ENCODE peak calls at places on chromosome 22, in five cellular contexts. E, J, P, I and H are unnamed samples. For H3K36me3, the result is how much of the 10 kb centered on the place peaks cover.

GRCh38 chr22:25750569-25751173 is 8.7 kb downstream of the MYO18B start:
- DNase-seq in E (peak), J (no peak), P (no peak), I (no peak), H (no peak)

GRCh38 chr22:38864361-38865191 is 7.4 kb downstream of the CBX6 start:
- DNase-seq in E (no peak), J (peak), P (peak), I (no peak), H (no peak)

GRCh38 chr22:38638216-38638615 is 18.0 kb downstream of the FAM227A start:
- DNase-seq in E (no peak), J (no peak), P (peak), I (no peak), H (no peak)

GRCh38 chr22:28560005-28560742 is 119.5 kb downstream of the TTC28 start:
- DNase-seq in E (peak), J (no peak), P (no peak), I (no peak), H (no peak)

GRCh38 chr22:36884314-36885158 is 23.7 kb downstream of the NCF4 start:
- DNase-seq in E (no peak), J (no peak), P (no peak), I (no peak), H (no peak)

GRCh38 chr22:39311592-39312400 is 7.6 kb downstream of the RPL3 start:
- DNase-seq in E (peak), J (no peak), P (no peak), I (no peak), H (no peak)

GRCh38 chr22:17501679-17502285 is 61.5 kb upstream of the SLC25A18 start:
- DNase-seq in E (peak), J (peak), P (no peak), I (no peak), H (peak)

GRCh38 chr22:30828187-30829155 is 133.8 kb downstream of the OSBP2 start:
- DNase-seq in E (no peak), J (no peak), P (no peak), I (no peak), H (no peak)

GRCh38 chr22:23088199-23088604 is 17.9 kb downstream of the GNAZ start:
- DNase-seq in E (peak), J (no peak), P (no peak), I (no peak), H (no peak)

GRCh38 chr22:40678493-40679248 is 613 bp upstream of the MCHR1 start:
- DNase-seq in E (no peak), J (no peak), P (no peak), I (no peak), H (no peak)

GRCh38 chr22:40674274-40674673 is 5.0 kb upstream of the MCHR1 start:
- DNase-seq in E (no peak), J (no peak), P (no peak), I (no peak), H (no peak)

GRCh38 chr22:40679249-40679963 is at the start of gene MCHR1:
- DNase-seq in E (no peak), J (no peak), P (no peak), I (no peak), H (no peak)

GRCh38 chr22:40679964-40680818 is 907 bp downstream of the MCHR1 start:
- DNase-seq in E (no peak), J (no peak), P (no peak), I (no peak), H (no peak)

GRCh38 chr22:40676644-40677043 is 2.6 kb upstream of the MCHR1 start:
- DNase-seq in E (no peak), J (no peak), P (no peak), I (no peak), H (no peak)
- TF ChIP-seq CTCF in E (no peak), J (no peak), P (no peak), I (no peak), H (no peak)

GRCh38 chr22:50306753-50307749 is at the start of gene PLXNB2:
- DNase-seq in E (peak), J (peak), P (no peak), I (no peak), H (peak)
- TF ChIP-seq POLR2AphosphoS5 in E (no peak), J (peak), P (peak), I (no peak), H (peak)

GRCh38 chr22:24541681-24542515 is 13.0 kb downstream of the GUCD1 start:
- DNase-seq in E (no peak), J (no peak), P (peak), I (no peak), H (no peak)
- H3K36me3 ChIP-seq in E (half or more), J (half or more), P (under half), I (under half), H (under half)

GRCh38 chr22:45242778-45243191 is 2.1 kb upstream of the KIAA0930 start:
- DNase-seq in E (no peak), J (peak), P (no peak), I (no peak), H (peak)
- TF ChIP-seq CTCF in E (peak), J (no peak), P (no peak), I (peak), H (peak)

DNA sequence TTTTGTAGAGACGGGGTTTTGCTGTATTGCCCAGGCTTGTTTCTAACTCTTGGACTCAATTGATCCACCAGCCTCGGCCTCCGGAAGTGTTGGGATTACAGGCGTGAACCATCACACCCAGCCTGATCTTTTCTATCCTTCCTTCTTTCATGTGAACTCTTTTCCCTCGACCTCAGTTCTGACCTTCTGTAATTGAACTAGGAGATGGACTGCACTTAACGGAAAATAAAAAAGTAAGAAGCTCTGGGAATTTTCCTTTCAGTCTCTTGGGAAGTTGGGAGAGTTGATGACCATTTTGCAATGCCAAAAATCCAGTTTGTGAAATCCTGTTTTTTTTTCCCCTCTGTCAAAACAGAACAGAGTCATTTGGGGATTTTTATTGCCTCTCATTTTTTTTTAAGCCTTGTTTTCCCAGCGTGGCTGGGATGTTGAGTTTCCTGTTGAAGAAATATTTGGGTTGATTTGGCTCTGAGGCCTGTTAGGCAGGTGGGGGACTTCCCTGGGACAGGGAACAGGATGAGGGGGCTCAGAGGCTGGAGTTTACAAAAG is 26.9 kb upstream of the CYB5R3 start:
- DNase-seq in E (no peak), J (no peak), P (no peak), I (no peak), H (no peak)
- TF ChIP-seq POLR2AphosphoS5 in E (no peak), J (peak), P (peak), I (no peak), H (peak)